ENCODE peak calls at places on chromosomes 3 and 15, in four cellular contexts. One of them, this sample, is unnamed.

GRCh38 chr15:58608129-58608590 is 141.3 kb downstream of the ADAM10 start:
- DNase-seq in cardiac fibroblast: peak; percentile 83
- DNase-seq in central memory CD4-positive, alpha-beta T cell: peak; percentile 25
- DNase-seq in T-helper 2 cell: no peak
- DNase-seq in this sample: no peak

GRCh38 chr3:141242035-141242721 is 10.6 kb downstream of the PXYLP1 start:
- DNase-seq in T-helper 2 cell: no peak
- DNase-seq in cardiac fibroblast: peak; percentile 47
- DNase-seq in central memory CD4-positive, alpha-beta T cell: no peak
- DNase-seq in this sample: peak; percentile 49

GRCh38 chr15:25768271-25768670 is 94.9 kb downstream of the ATP10A start:
- DNase-seq in cardiac fibroblast: no peak
- DNase-seq in central memory CD4-positive, alpha-beta T cell: no peak
- DNase-seq in T-helper 2 cell: no peak
- DNase-seq in this sample: no peak

GRCh38 chr3:132445812-132446211 is 28.5 kb downstream of the DNAJC13 start:
- DNase-seq in central memory CD4-positive, alpha-beta T cell: no peak
- DNase-seq in cardiac fibroblast: peak; percentile 74
- DNase-seq in T-helper 2 cell: no peak
- DNase-seq in this sample: peak; percentile 64

GRCh38 chr15:52391074-52391473 is 95.5 kb upstream of the MYO5C start:
- DNase-seq in cardiac fibroblast: no peak
- DNase-seq in T-helper 2 cell: no peak
- DNase-seq in central memory CD4-positive, alpha-beta T cell: no peak
- DNase-seq in this sample: no peak

GRCh38 chr3:25001041-25001591 is 426.9 kb upstream of the RARB start:
- DNase-seq in cardiac fibroblast: no peak
- DNase-seq in T-helper 2 cell: no peak
- DNase-seq in central memory CD4-positive, alpha-beta T cell: no peak
- DNase-seq in this sample: no peak

GRCh38 chr3:79598594-79598993 is 169.2 kb downstream of the ROBO1 start:
- DNase-seq in central memory CD4-positive, alpha-beta T cell: no peak
- DNase-seq in T-helper 2 cell: no peak
- DNase-seq in cardiac fibroblast: peak; percentile 0
- DNase-seq in this sample: peak; percentile 16

GRCh38 chr15:71730277-71731144 is 79.8 kb upstream of the NR2E3 start:
- DNase-seq in central memory CD4-positive, alpha-beta T cell: peak; percentile 5
- DNase-seq in T-helper 2 cell: no peak
- DNase-seq in cardiac fibroblast: peak; percentile 84
- DNase-seq in this sample: peak; percentile 79

GRCh38 chr15:65077981-65078352 is 1.4 kb downstream of the KBTBD13 start:
- DNase-seq in central memory CD4-positive, alpha-beta T cell: peak; percentile 33
- DNase-seq in T-helper 2 cell: peak; percentile 29
- DNase-seq in cardiac fibroblast: peak; percentile 72
- DNase-seq in this sample: peak; percentile 90

GRCh38 chr3:154126651-154127050 is 5.5 kb downstream of the ARHGEF26 start:
- DNase-seq in central memory CD4-positive, alpha-beta T cell: no peak
- DNase-seq in cardiac fibroblast: no peak
- DNase-seq in T-helper 2 cell: no peak
- DNase-seq in this sample: no peak

GRCh38 chr3:105369501-105370371 is 3.0 kb downstream of the ALCAM start:
- DNase-seq in cardiac fibroblast: peak; percentile 81
- DNase-seq in central memory CD4-positive, alpha-beta T cell: peak; percentile 59
- DNase-seq in T-helper 2 cell: no peak
- DNase-seq in this sample: peak; percentile 77

GRCh38 chr3:161305095-161305991 is 66.0 kb downstream of the SPTSSB start:
- DNase-seq in T-helper 2 cell: no peak
- DNase-seq in central memory CD4-positive, alpha-beta T cell: no peak
- DNase-seq in cardiac fibroblast: peak; percentile 42
- DNase-seq in this sample: peak; percentile 5

GRCh38 chr3:150216041-150216811 is 191.9 kb upstream of the TSC22D2 start:
- DNase-seq in central memory CD4-positive, alpha-beta T cell: no peak
- DNase-seq in cardiac fibroblast: peak; percentile 82
- DNase-seq in T-helper 2 cell: no peak
- DNase-seq in this sample: no peak

GRCh38 chr3:17307482-17307881 is 422.7 kb downstream of the PLCL2 start:
- DNase-seq in cardiac fibroblast: no peak
- DNase-seq in central memory CD4-positive, alpha-beta T cell: no peak
- DNase-seq in T-helper 2 cell: no peak
- DNase-seq in this sample: no peak

GRCh38 chr3:41598804-41599481 is 363.0 kb downstream of the ULK4 start:
- DNase-seq in cardiac fibroblast: peak; percentile 55
- DNase-seq in central memory CD4-positive, alpha-beta T cell: no peak
- DNase-seq in T-helper 2 cell: no peak
- DNase-seq in this sample: peak; percentile 39

GRCh38 chr3:39744746-39745145 is 64.7 kb upstream of the MYRIP start:
- DNase-seq in T-helper 2 cell: no peak
- DNase-seq in cardiac fibroblast: no peak
- DNase-seq in central memory CD4-positive, alpha-beta T cell: no peak
- DNase-seq in this sample: no peak

GRCh38 chr3:174465177-174465576 is 394.0 kb upstream of the NAALADL2 start:
- DNase-seq in cardiac fibroblast: no peak
- DNase-seq in T-helper 2 cell: no peak
- DNase-seq in central memory CD4-positive, alpha-beta T cell: no peak
- DNase-seq in this sample: no peak

GRCh38 chr15:99962006-99962561 is 228.8 kb upstream of the LYSMD4 start:
- DNase-seq in T-helper 2 cell: no peak
- DNase-seq in cardiac fibroblast: no peak
- DNase-seq in central memory CD4-positive, alpha-beta T cell: no peak
- DNase-seq in this sample: no peak

GRCh38 chr3:140103166-140103565 is 168.2 kb downstream of the CLSTN2 start:
- DNase-seq in central memory CD4-positive, alpha-beta T cell: no peak
- DNase-seq in cardiac fibroblast: no peak
- DNase-seq in T-helper 2 cell: no peak
- DNase-seq in this sample: no peak

GRCh38 chr15:77905301-77905920 is 172.1 kb downstream of the TBC1D2B start:
- DNase-seq in cardiac fibroblast: no peak
- DNase-seq in central memory CD4-positive, alpha-beta T cell: no peak
- DNase-seq in T-helper 2 cell: no peak
- DNase-seq in this sample: no peak

GRCh38 chr15:42640103-42640502 is 64.7 kb downstream of the STARD9 start:
- DNase-seq in T-helper 2 cell: no peak
- DNase-seq in cardiac fibroblast: no peak
- DNase-seq in central memory CD4-positive, alpha-beta T cell: no peak
- DNase-seq in this sample: no peak

GRCh38 chr15:58910456-58910855 is 23.0 kb downstream of the SLTM start:
- DNase-seq in T-helper 2 cell: no peak
- DNase-seq in central memory CD4-positive, alpha-beta T cell: no peak
- DNase-seq in cardiac fibroblast: no peak
- DNase-seq in this sample: no peak

This sample was measured in left kidney.